ENCODE peak calls at places on chromosomes 7 and 10, in seven cellular contexts. S, Y, F, O, E, V and D are unnamed samples.

GRCh38 chr7:159139202-159139601 is 5.5 kb downstream of the VIPR2 start:
- DNase-seq in Y (no peak), S (no peak), F (no peak), V (no peak), O (no peak), E (no peak), D (no peak)

GRCh38 chr10:84510121-84510520 is 181.7 kb downstream of the CCSER2 start:
- DNase-seq in Y (no peak), F (no peak), E (peak), V (no peak), S (peak), O (peak), D (no peak)

GRCh38 chr7:21256310-21256877 is 171.5 kb upstream of the SP4 start:
- DNase-seq in V (no peak), O (no peak), F (peak), S (peak), E (no peak), Y (peak), D (no peak)

GRCh38 chr7:100584677-100585510 is 1.0 kb downstream of the LRCH4 start:
- DNase-seq in S (peak), V (peak), F (no peak), O (peak), E (no peak), Y (no peak), D (peak)

GRCh38 chr10:78551184-78552005 is 517.4 kb upstream of the ZMIZ1 start:
- DNase-seq in Y (no peak), V (no peak), E (no peak), O (peak), S (no peak), F (no peak), D (no peak)

GRCh38 chr10:84353052-84353803 is 24.8 kb downstream of the CCSER2 start:
- DNase-seq in V (no peak), F (no peak), S (no peak), E (no peak), O (no peak), Y (no peak), D (no peak)

GRCh38 chr10:42934351-42934811 is 142.5 kb upstream of the RET start:
- DNase-seq in S (no peak), O (no peak), E (no peak), V (no peak), F (no peak), Y (no peak), D (no peak)

GRCh38 chr10:96995851-96996250 is 163.8 kb downstream of the LCOR start:
- DNase-seq in S (peak), F (no peak), Y (no peak), V (no peak), E (no peak), O (no peak), D (no peak)

GRCh38 chr10:43197834-43198681 is 59.8 kb downstream of the CSGALNACT2 start:
- DNase-seq in E (no peak), V (no peak), O (peak), S (no peak), F (no peak), Y (peak), D (no peak)

GRCh38 chr10:11539191-11539868 is 72.1 kb downstream of the USP6NL start:
- DNase-seq in S (peak), Y (no peak), E (no peak), F (peak), O (peak), V (no peak), D (no peak)

GRCh38 chr7:125126376-125126775 is 196.8 kb upstream of the POT1 start:
- DNase-seq in E (no peak), V (no peak), F (no peak), O (peak), Y (no peak), S (no peak), D (no peak)

GRCh38 chr10:6721480-6721879 is 141.4 kb upstream of the PRKCQ start:
- DNase-seq in F (peak), Y (no peak), S (peak), V (peak), O (peak), E (peak), D (peak)

GRCh38 chr10:13775786-13776780 is 189.3 kb downstream of the PRPF18 start:
- DNase-seq in S (peak), Y (no peak), O (no peak), V (no peak), F (no peak), E (peak), D (peak)

GRCh38 chr10:31143331-31143935 is 111.8 kb upstream of the ZNF438 start:
- DNase-seq in F (no peak), Y (no peak), V (no peak), O (no peak), E (no peak), S (peak), D (no peak)

GRCh38 chr7:46750321-46750865 is 829.3 kb upstream of the IGFBP3 start:
- DNase-seq in F (no peak), S (no peak), E (no peak), V (no peak), Y (no peak), O (no peak), D (no peak)

GRCh38 chr7:113010377-113010776 is 76.2 kb downstream of the GPR85 start:
- DNase-seq in E (no peak), V (no peak), F (no peak), O (no peak), S (no peak), Y (no peak), D (no peak)

GRCh38 chr7:47383064-47383463 is 198.8 kb downstream of the TNS3 start:
- DNase-seq in Y (no peak), V (no peak), F (no peak), O (no peak), E (no peak), S (peak), D (peak)

GRCh38 chr7:106070201-106070551 is 41.9 kb downstream of the SYPL1 start:
- DNase-seq in O (no peak), S (no peak), F (no peak), E (no peak), V (no peak), Y (no peak), D (no peak)

GRCh38 chr10:93436577-93436976 is 45.6 kb downstream of the MYOF start:
- DNase-seq in E (peak), Y (no peak), F (no peak), V (no peak), S (peak), O (peak), D (peak)

GRCh38 chr10:70985824-70986336 is 97.5 kb upstream of the PCBD1 start:
- DNase-seq in Y (peak), F (no peak), E (no peak), S (no peak), V (no peak), O (peak), D (no peak)

GRCh38 chr10:102154466-102155116 is 2.4 kb downstream of the NOLC1 start:
- DNase-seq in E (no peak), S (no peak), V (no peak), F (no peak), Y (no peak), O (no peak), D (no peak)

GRCh38 chr7:2864204-2864985 is 20.3 kb upstream of the GNA12 start:
- DNase-seq in E (no peak), O (peak), F (no peak), Y (peak), V (no peak), S (no peak), D (no peak)

GRCh38 chr7:2861509-2861908 is 17.4 kb upstream of the GNA12 start:
- DNase-seq in V (no peak), S (no peak), O (no peak), Y (no peak), E (no peak), F (no peak), D (no peak)

GRCh38 chr7:2862831-2863361 is 18.8 kb upstream of the GNA12 start:
- DNase-seq in Y (peak), E (peak), V (no peak), O (peak), F (no peak), S (no peak), D (no peak)

GRCh38 chr7:2864999-2865670 is 21.0 kb upstream of the GNA12 start:
- DNase-seq in V (peak), F (peak), O (peak), Y (peak), S (peak), E (peak), D (no peak)

GRCh38 chr7:2863461-2864066 is 19.5 kb upstream of the GNA12 start:
- DNase-seq in V (peak), S (peak), O (peak), Y (peak), F (peak), E (peak), D (peak)
- H3K4me3 ChIP-seq in V (peak), S (no peak), O (no peak), Y (peak), F (peak), E (peak), D (peak)

GRCh38 chr10:112756118-112756512 is 193.9 kb upstream of the TCF7L2 start:
- DNase-seq in O (no peak), V (no peak), E (no peak), S (no peak), Y (no peak), F (no peak), D (no peak)
- H3K4me3 ChIP-seq in O (no peak), V (no peak), E (no peak), S (no peak), Y (no peak), F (no peak), D (no peak)

GRCh38 chr10:33153266-33153967 is 181.1 kb downstream of the NRP1 start:
- DNase-seq in S (no peak), O (no peak), E (no peak), Y (no peak), F (no peak), V (no peak), D (no peak)

GRCh38 chr10:33152750-33153149 is 181.7 kb downstream of the NRP1 start:
- DNase-seq in F (no peak), E (no peak), S (no peak), V (no peak), O (no peak), Y (no peak), D (no peak)

GRCh38 chr10:33154590-33154989 is 179.9 kb downstream of the NRP1 start:
- DNase-seq in S (no peak), Y (no peak), V (no peak), E (no peak), O (no peak), F (no peak), D (no peak)

GRCh38 chr10:33152146-33152545 is 182.3 kb downstream of the NRP1 start:
- DNase-seq in S (no peak), O (no peak), E (no peak), Y (no peak), F (no peak), V (peak), D (no peak)

DNA sequence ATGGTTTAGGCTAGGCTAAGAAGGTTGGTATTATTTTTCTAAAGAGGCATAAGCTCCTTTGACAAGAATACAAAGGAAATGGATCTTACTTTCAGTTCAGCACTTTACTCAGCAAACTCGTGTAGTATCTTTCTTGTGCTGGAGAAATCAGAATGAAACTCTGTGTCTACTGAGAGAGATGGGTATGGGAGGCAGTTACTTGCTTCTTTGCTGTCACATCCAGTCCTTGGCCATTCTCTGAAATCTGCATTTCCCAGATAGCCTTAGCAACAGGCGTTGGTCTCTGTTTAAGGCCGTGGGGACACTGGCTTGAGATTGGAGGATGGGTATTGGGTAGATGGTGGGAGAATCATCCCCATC is 180.5 kb downstream of the NRP1 start:
- DNase-seq in O (no peak), Y (no peak), V (no peak), F (no peak), E (no peak), S (no peak), D (no peak)
- H3K4me3 ChIP-seq in O (no peak), Y (no peak), V (no peak), F (no peak), E (no peak), S (no peak), D (no peak)

DNA sequence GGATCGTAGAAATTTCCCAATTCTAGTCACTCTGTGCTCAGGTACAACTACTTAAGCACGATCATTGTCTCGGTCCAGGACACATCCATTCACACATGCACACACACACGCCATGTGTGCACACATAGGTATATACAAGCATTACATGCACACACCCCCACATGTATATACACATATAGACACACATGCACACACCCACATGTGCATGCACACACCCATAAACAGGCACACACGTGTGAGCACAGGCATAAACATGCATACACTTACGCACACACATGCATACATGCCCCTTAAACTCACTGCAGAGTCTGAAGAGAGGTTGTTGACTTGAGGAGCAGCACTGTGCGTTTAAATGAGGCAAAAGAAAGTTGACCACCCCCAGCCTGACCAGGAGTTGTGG is 32.5 kb upstream of the INSIG1 start:
- DNase-seq in O (no peak), S (no peak), F (no peak), Y (no peak), E (no peak), V (no peak), D (no peak)
- H3K4me3 ChIP-seq in O (no peak), S (no peak), F (no peak), Y (no peak), E (no peak), V (no peak), D (no peak)

GRCh38 chr7:129829677-129830631 is 122.8 kb downstream of the UBE2H start:
- DNase-seq in S (peak), V (peak), F (peak), E (peak), O (peak), Y (peak), D (peak)

GRCh38 chr7:129825554-129826267 is 127.0 kb downstream of the UBE2H start:
- DNase-seq in E (no peak), O (no peak), V (peak), S (peak), Y (peak), F (peak), D (no peak)

GRCh38 chr7:129827467-129827990 is 125.2 kb downstream of the UBE2H start:
- DNase-seq in F (no peak), S (no peak), O (no peak), V (no peak), Y (no peak), E (no peak), D (no peak)

GRCh38 chr7:129828989-129829676 is 123.6 kb downstream of the UBE2H start:
- DNase-seq in E (no peak), Y (peak), V (no peak), F (no peak), S (no peak), O (peak), D (no peak)

DNA sequence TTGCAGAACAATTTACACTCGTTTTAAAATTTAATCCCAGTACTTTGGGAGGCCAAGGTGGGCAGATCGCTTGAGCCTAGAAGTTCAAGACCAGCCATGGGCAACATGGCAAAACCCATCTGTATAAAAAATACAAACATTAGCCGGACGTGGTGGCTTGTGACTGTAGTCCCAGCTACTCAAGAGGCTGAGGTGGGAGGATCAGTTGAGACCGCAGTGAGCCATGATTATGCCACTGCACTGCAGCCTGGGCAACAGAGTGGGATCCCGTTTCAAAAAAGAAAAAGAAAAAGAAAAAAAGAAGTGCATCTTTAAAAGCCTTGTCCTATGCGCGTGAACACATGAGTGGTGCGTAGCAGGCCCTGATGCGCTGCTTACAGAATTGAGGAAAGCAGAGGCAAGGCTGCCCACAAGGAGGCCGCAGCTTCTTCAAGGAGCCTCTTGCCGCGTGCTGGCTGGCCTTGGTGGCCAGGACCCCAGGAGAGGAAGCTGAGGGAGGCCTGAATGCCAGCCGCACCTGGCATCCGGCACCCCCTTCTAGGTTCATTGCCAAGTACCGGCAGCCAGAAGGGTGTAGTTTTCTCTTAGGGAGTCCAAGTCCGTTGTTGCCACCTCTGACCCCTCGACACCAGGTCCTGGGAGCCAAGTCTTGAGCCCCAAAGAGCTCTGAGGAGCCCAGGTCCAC is 124.5 kb downstream of the UBE2H start:
- DNase-seq in S (no peak), V (no peak), E (no peak), O (no peak), F (no peak), Y (no peak), D (no peak)
- H3K4me3 ChIP-seq in S (no peak), V (no peak), E (no peak), O (no peak), F (no peak), Y (no peak), D (no peak)

GRCh38 chr7:7257899-7258692 is 75.8 kb downstream of the C1GALT1 start:
- DNase-seq in E (no peak), F (no peak), S (no peak), V (no peak), Y (peak), O (no peak), D (no peak)

GRCh38 chr7:7256731-7257274 is 74.5 kb downstream of the C1GALT1 start:
- DNase-seq in F (no peak), S (no peak), V (no peak), E (no peak), O (no peak), Y (no peak), D (no peak)

GRCh38 chr7:7251742-7252141 is 69.4 kb downstream of the C1GALT1 start:
- DNase-seq in Y (peak), V (no peak), F (no peak), O (no peak), S (no peak), E (no peak), D (no peak)

GRCh38 chr7:7254319-7254718 is 72.0 kb downstream of the C1GALT1 start:
- DNase-seq in O (no peak), V (no peak), S (no peak), Y (no peak), E (no peak), F (no peak), D (no peak)

GRCh38 chr7:7254908-7255307 is 72.6 kb downstream of the C1GALT1 start:
- DNase-seq in Y (no peak), E (no peak), S (no peak), V (no peak), O (peak), F (no peak), D (no peak)
- H3K4me3 ChIP-seq in Y (no peak), E (no peak), S (no peak), V (no peak), O (no peak), F (no peak), D (no peak)

GRCh38 chr7:101940830-101941229 is 123.4 kb downstream of the CUX1 start:
- DNase-seq in V (no peak), E (no peak), F (no peak), Y (no peak), S (no peak), O (peak), D (no peak)

GRCh38 chr7:101936612-101937231 is 119.3 kb downstream of the CUX1 start:
- DNase-seq in F (no peak), E (no peak), O (peak), Y (no peak), V (peak), S (no peak), D (no peak)

GRCh38 chr7:101938115-101938514 is 120.7 kb downstream of the CUX1 start:
- DNase-seq in Y (no peak), O (no peak), S (no peak), F (no peak), E (no peak), V (no peak), D (no peak)

GRCh38 chr7:101940151-101940550 is 122.7 kb downstream of the CUX1 start:
- DNase-seq in F (no peak), V (no peak), S (no peak), E (no peak), Y (no peak), O (no peak), D (no peak)

GRCh38 chr7:101939136-101939695 is 121.8 kb downstream of the CUX1 start:
- DNase-seq in Y (peak), E (no peak), V (no peak), O (no peak), F (no peak), S (no peak), D (no peak)
- H3K4me3 ChIP-seq in Y (no peak), E (no peak), V (no peak), O (no peak), F (no peak), S (no peak), D (no peak)